ENCODE peak calls at places on chromosomes 2 and 18, in eight cellular contexts. One of them, this sample, is unnamed. For H3K36me3, the result is how much of the 10 kb centered on the place peaks cover.

GRCh38 chr2:127573298-127573697 is 37.8 kb downstream of the MYO7B start:
- DNase-seq in fibroblast of lung: no peak
- DNase-seq in GM06990: no peak
- DNase-seq in right atrium auricular region: no peak
- DNase-seq in astrocyte: no peak
- DNase-seq in BJ: no peak
- DNase-seq in heart left ventricle: no peak
- DNase-seq in stomach: peak
- DNase-seq in this sample: no peak

GRCh38 chr2:221443631-221444030 is 128.5 kb downstream of the EPHA4 start:
- DNase-seq in fibroblast of lung: no peak
- DNase-seq in GM06990: no peak
- DNase-seq in right atrium auricular region: no peak
- DNase-seq in astrocyte: no peak
- DNase-seq in BJ: no peak
- DNase-seq in heart left ventricle: no peak
- DNase-seq in stomach: no peak
- DNase-seq in this sample: peak

GRCh38 chr2:17104454-17104853 is 413.8 kb downstream of the RAD51AP2 start:
- DNase-seq in fibroblast of lung: peak
- DNase-seq in GM06990: no peak
- DNase-seq in right atrium auricular region: no peak
- DNase-seq in astrocyte: peak
- DNase-seq in BJ: no peak
- DNase-seq in heart left ventricle: no peak
- DNase-seq in stomach: no peak
- DNase-seq in this sample: peak

GRCh38 chr2:169670215-169670651 is 24.0 kb downstream of the CFAP210 start:
- DNase-seq in fibroblast of lung: peak
- DNase-seq in GM06990: no peak
- DNase-seq in right atrium auricular region: no peak
- DNase-seq in astrocyte: peak
- DNase-seq in BJ: no peak
- DNase-seq in heart left ventricle: no peak
- DNase-seq in stomach: no peak
- DNase-seq in this sample: peak

GRCh38 chr18:9088252-9088651 is 14.2 kb upstream of the NDUFV2 start:
- DNase-seq in fibroblast of lung: no peak
- DNase-seq in GM06990: no peak
- DNase-seq in right atrium auricular region: no peak
- DNase-seq in astrocyte: no peak
- DNase-seq in BJ: no peak
- DNase-seq in heart left ventricle: no peak
- DNase-seq in stomach: no peak
- DNase-seq in this sample: no peak

GRCh38 chr18:24778810-24779418 is 318.5 kb downstream of the HRH4 start:
- DNase-seq in fibroblast of lung: no peak
- DNase-seq in GM06990: no peak
- DNase-seq in right atrium auricular region: no peak
- DNase-seq in astrocyte: no peak
- DNase-seq in BJ: no peak
- DNase-seq in heart left ventricle: no peak
- DNase-seq in stomach: no peak
- DNase-seq in this sample: no peak

GRCh38 chr18:76476665-76477561 is 18.1 kb downstream of the ZNF516 start:
- DNase-seq in fibroblast of lung: peak
- DNase-seq in GM06990: peak
- DNase-seq in right atrium auricular region: peak
- DNase-seq in astrocyte: peak
- DNase-seq in BJ: peak
- DNase-seq in heart left ventricle: no peak
- DNase-seq in stomach: no peak
- DNase-seq in this sample: peak

GRCh38 chr2:173697929-173698328 is 267.2 kb downstream of the SP3 start:
- DNase-seq in fibroblast of lung: no peak
- DNase-seq in GM06990: no peak
- DNase-seq in right atrium auricular region: no peak
- DNase-seq in astrocyte: no peak
- DNase-seq in BJ: no peak
- DNase-seq in heart left ventricle: no peak
- DNase-seq in stomach: no peak
- DNase-seq in this sample: no peak

GRCh38 chr2:202529389-202529788 is 105.4 kb upstream of the FAM117B start:
- DNase-seq in fibroblast of lung: peak
- DNase-seq in GM06990: no peak
- DNase-seq in right atrium auricular region: no peak
- DNase-seq in astrocyte: peak
- DNase-seq in BJ: no peak
- DNase-seq in heart left ventricle: no peak
- DNase-seq in stomach: no peak
- DNase-seq in this sample: peak

GRCh38 chr2:25707927-25708326 is 34.5 kb upstream of the DTNB start:
- DNase-seq in fibroblast of lung: no peak
- DNase-seq in GM06990: no peak
- DNase-seq in right atrium auricular region: no peak
- DNase-seq in astrocyte: no peak
- DNase-seq in BJ: no peak
- DNase-seq in heart left ventricle: no peak
- DNase-seq in stomach: no peak
- DNase-seq in this sample: no peak

GRCh38 chr2:153557211-153557610 is 78.6 kb upstream of the RPRM start:
- DNase-seq in fibroblast of lung: no peak
- DNase-seq in GM06990: no peak
- DNase-seq in right atrium auricular region: no peak
- DNase-seq in astrocyte: no peak
- DNase-seq in BJ: no peak
- DNase-seq in heart left ventricle: no peak
- DNase-seq in stomach: no peak
- DNase-seq in this sample: peak

GRCh38 chr2:134669731-134670669 is 48.8 kb downstream of the TMEM163 start:
- DNase-seq in fibroblast of lung: no peak
- DNase-seq in GM06990: no peak
- DNase-seq in right atrium auricular region: no peak
- DNase-seq in astrocyte: no peak
- DNase-seq in BJ: no peak
- DNase-seq in heart left ventricle: no peak
- DNase-seq in stomach: no peak
- DNase-seq in this sample: no peak

GRCh38 chr18:62198259-62198658 is 11.2 kb downstream of the RELCH start:
- DNase-seq in fibroblast of lung: no peak
- DNase-seq in GM06990: no peak
- DNase-seq in right atrium auricular region: no peak
- DNase-seq in astrocyte: no peak
- DNase-seq in BJ: no peak
- DNase-seq in heart left ventricle: no peak
- DNase-seq in stomach: no peak
- DNase-seq in this sample: peak

GRCh38 chr2:74391209-74391579 is 11.1 kb upstream of the DCTN1 start:
- DNase-seq in fibroblast of lung: peak
- DNase-seq in GM06990: no peak
- DNase-seq in right atrium auricular region: no peak
- DNase-seq in astrocyte: peak
- DNase-seq in BJ: no peak
- DNase-seq in heart left ventricle: no peak
- DNase-seq in stomach: no peak
- DNase-seq in this sample: no peak

GRCh38 chr2:202104286-202104870 is 31.3 kb downstream of the KIAA2012 start:
- DNase-seq in fibroblast of lung: peak
- DNase-seq in GM06990: peak
- DNase-seq in right atrium auricular region: no peak
- DNase-seq in astrocyte: no peak
- DNase-seq in BJ: no peak
- DNase-seq in heart left ventricle: no peak
- DNase-seq in stomach: peak
- DNase-seq in this sample: peak

GRCh38 chr2:3399829-3400228 is 20.3 kb downstream of the TRAPPC12 start:
- DNase-seq in fibroblast of lung: no peak
- DNase-seq in GM06990: no peak
- DNase-seq in right atrium auricular region: no peak
- DNase-seq in astrocyte: no peak
- DNase-seq in BJ: no peak
- DNase-seq in heart left ventricle: peak
- DNase-seq in stomach: no peak
- DNase-seq in this sample: no peak

GRCh38 chr18:10346786-10347415 is 107.5 kb upstream of the APCDD1 start:
- DNase-seq in fibroblast of lung: no peak
- DNase-seq in GM06990: no peak
- DNase-seq in right atrium auricular region: no peak
- DNase-seq in astrocyte: no peak
- DNase-seq in BJ: no peak
- DNase-seq in heart left ventricle: no peak
- DNase-seq in stomach: no peak
- DNase-seq in this sample: no peak

GRCh38 chr2:108587621-108588020 is 53.4 kb downstream of the LIMS1 start:
- DNase-seq in fibroblast of lung: peak
- DNase-seq in GM06990: no peak
- DNase-seq in right atrium auricular region: peak
- DNase-seq in astrocyte: peak
- DNase-seq in BJ: no peak
- DNase-seq in heart left ventricle: peak
- DNase-seq in stomach: no peak
- DNase-seq in this sample: peak

GRCh38 chr18:5975111-5975622 is 79.8 kb upstream of the TMEM200C start:
- DNase-seq in fibroblast of lung: peak
- DNase-seq in GM06990: peak
- DNase-seq in right atrium auricular region: no peak
- DNase-seq in astrocyte: peak
- DNase-seq in BJ: peak
- DNase-seq in heart left ventricle: no peak
- DNase-seq in stomach: no peak
- DNase-seq in this sample: peak

GRCh38 chr2:137969418-137969765 is 5.1 kb downstream of the HNMT start:
- DNase-seq in fibroblast of lung: peak
- DNase-seq in GM06990: no peak
- DNase-seq in right atrium auricular region: no peak
- DNase-seq in astrocyte: peak
- DNase-seq in BJ: peak
- DNase-seq in heart left ventricle: no peak
- DNase-seq in stomach: peak
- DNase-seq in this sample: peak

GRCh38 chr18:56315363-56315762 is 323.0 kb downstream of the TXNL1 start:
- DNase-seq in fibroblast of lung: no peak
- DNase-seq in GM06990: no peak
- DNase-seq in right atrium auricular region: no peak
- DNase-seq in astrocyte: peak
- DNase-seq in BJ: peak
- DNase-seq in heart left ventricle: no peak
- DNase-seq in stomach: no peak
- DNase-seq in this sample: peak

GRCh38 chr2:218266316-218266979 is 3.5 kb downstream of the AAMP start:
- DNase-seq in fibroblast of lung: no peak
- DNase-seq in GM06990: no peak
- DNase-seq in right atrium auricular region: no peak
- DNase-seq in astrocyte: no peak
- DNase-seq in BJ: no peak
- DNase-seq in heart left ventricle: no peak
- DNase-seq in stomach: no peak
- DNase-seq in this sample: no peak

GRCh38 chr2:160279813-160280465 is 79.9 kb upstream of the ITGB6 start:
- DNase-seq in fibroblast of lung: no peak
- DNase-seq in GM06990: no peak
- DNase-seq in right atrium auricular region: no peak
- DNase-seq in astrocyte: peak
- DNase-seq in BJ: no peak
- DNase-seq in heart left ventricle: no peak
- DNase-seq in stomach: no peak
- DNase-seq in this sample: peak

DNA sequence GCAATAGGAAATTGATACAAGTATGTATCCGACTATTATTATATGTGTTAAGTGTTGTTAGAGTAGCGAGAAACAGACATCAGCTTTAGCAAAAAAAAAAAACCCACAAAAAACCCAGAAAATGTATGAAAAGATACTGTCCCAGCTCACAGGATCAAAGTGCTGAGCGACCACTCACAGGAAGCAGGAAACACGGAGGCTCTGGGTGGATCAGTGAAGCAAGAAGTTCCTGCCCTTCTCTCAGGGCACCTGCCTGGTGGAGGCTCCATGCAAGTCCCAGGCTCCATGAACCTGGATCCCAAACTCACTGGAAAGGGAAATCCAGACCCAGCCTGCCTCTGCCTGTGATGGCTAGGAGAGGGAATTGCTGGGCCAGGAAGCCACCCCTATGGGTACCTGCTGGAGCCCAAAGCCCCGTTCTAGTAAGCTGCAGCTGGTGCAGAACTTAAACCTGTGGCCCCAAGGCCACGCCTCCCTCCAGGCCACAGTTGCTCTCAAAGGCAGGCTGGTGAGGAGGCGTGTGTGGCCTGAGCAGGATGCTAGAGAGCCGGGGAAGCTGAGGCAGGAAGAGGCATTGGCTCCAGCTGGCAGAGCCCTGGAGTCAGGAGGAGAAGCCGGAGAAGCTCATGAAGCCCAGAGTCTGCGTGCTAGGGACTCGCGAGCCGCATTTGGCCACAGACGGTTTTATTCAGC is 63.6 kb upstream of the TAF1B start:
- DNase-seq in fibroblast of lung: no peak
- DNase-seq in GM06990: no peak
- DNase-seq in right atrium auricular region: no peak
- DNase-seq in astrocyte: no peak
- DNase-seq in BJ: no peak
- DNase-seq in heart left ventricle: peak
- DNase-seq in stomach: no peak
- DNase-seq in this sample: no peak
- TF ChIP-seq CTCF in fibroblast of lung: no peak
- TF ChIP-seq CTCF in GM06990: no peak
- TF ChIP-seq CTCF in right atrium auricular region: no peak
- TF ChIP-seq CTCF in astrocyte: no peak
- TF ChIP-seq CTCF in BJ: no peak
- TF ChIP-seq CTCF in heart left ventricle: no peak
- TF ChIP-seq CTCF in stomach: no peak
- TF ChIP-seq CTCF in this sample: no peak

GRCh38 chr18:67854340-67854739 is 337.8 kb upstream of the DSEL start:
- DNase-seq in fibroblast of lung: peak
- DNase-seq in GM06990: no peak
- DNase-seq in right atrium auricular region: no peak
- DNase-seq in astrocyte: no peak
- DNase-seq in BJ: no peak
- DNase-seq in heart left ventricle: no peak
- DNase-seq in stomach: no peak
- DNase-seq in this sample: no peak
- H3K4me3 ChIP-seq in fibroblast of lung: no peak
- H3K4me3 ChIP-seq in GM06990: no peak
- H3K4me3 ChIP-seq in right atrium auricular region: no peak
- H3K4me3 ChIP-seq in astrocyte: no peak
- H3K4me3 ChIP-seq in BJ: no peak
- H3K4me3 ChIP-seq in heart left ventricle: no peak
- H3K4me3 ChIP-seq in stomach: no peak
- H3K4me3 ChIP-seq in this sample: no peak

GRCh38 chr18:2672410-2672809 is 16.9 kb downstream of the SMCHD1 start:
- DNase-seq in fibroblast of lung: no peak
- DNase-seq in GM06990: no peak
- DNase-seq in right atrium auricular region: no peak
- DNase-seq in astrocyte: no peak
- DNase-seq in BJ: no peak
- DNase-seq in heart left ventricle: no peak
- DNase-seq in stomach: no peak
- DNase-seq in this sample: no peak

GRCh38 chr18:2672872-2673271 is 17.3 kb downstream of the SMCHD1 start:
- DNase-seq in fibroblast of lung: no peak
- DNase-seq in GM06990: no peak
- DNase-seq in right atrium auricular region: no peak
- DNase-seq in astrocyte: no peak
- DNase-seq in BJ: no peak
- DNase-seq in heart left ventricle: no peak
- DNase-seq in stomach: no peak
- DNase-seq in this sample: no peak
- H3K36me3 ChIP-seq in fibroblast of lung: under half
- H3K36me3 ChIP-seq in GM06990: under half
- H3K36me3 ChIP-seq in right atrium auricular region: half or more
- H3K36me3 ChIP-seq in astrocyte: under half
- H3K36me3 ChIP-seq in BJ: under half
- H3K36me3 ChIP-seq in heart left ventricle: half or more
- H3K36me3 ChIP-seq in stomach: half or more
- H3K36me3 ChIP-seq in this sample: under half

GRCh38 chr2:6213056-6213780 is 521.0 kb downstream of the SOX11 start:
- DNase-seq in fibroblast of lung: no peak
- DNase-seq in GM06990: no peak
- DNase-seq in right atrium auricular region: no peak
- DNase-seq in astrocyte: no peak
- DNase-seq in BJ: no peak
- DNase-seq in heart left ventricle: no peak
- DNase-seq in stomach: no peak
- DNase-seq in this sample: no peak
- TF ChIP-seq CTCF in fibroblast of lung: no peak
- TF ChIP-seq CTCF in GM06990: no peak
- TF ChIP-seq CTCF in right atrium auricular region: no peak
- TF ChIP-seq CTCF in astrocyte: no peak
- TF ChIP-seq CTCF in BJ: no peak
- TF ChIP-seq CTCF in heart left ventricle: no peak
- TF ChIP-seq CTCF in stomach: no peak
- TF ChIP-seq CTCF in this sample: no peak

This sample was measured in bronchial epithelial cell.